ENCODE peak calls at places on chromosome 11, in four cellular contexts. One of them, this sample, is unnamed.

GRCh38 chr11:416757-417621 is 2.2 kb upstream of the SIGIRR start:
- DNase-seq in GM12865: peak
- DNase-seq in NCI-H1105: peak
- DNase-seq in stimulated activated CD4-positive, alpha-beta T cell treated with anti-CD3 and anti-CD28 coated beads, Interleukin-15, amount 100 ng/mL, for 1 hour: no peak
- DNase-seq in this sample: peak

GRCh38 chr11:68651208-68651984 is 32.9 kb upstream of the GAL start:
- DNase-seq in GM12865: no peak
- DNase-seq in NCI-H1105: no peak
- DNase-seq in stimulated activated CD4-positive, alpha-beta T cell treated with anti-CD3 and anti-CD28 coated beads, Interleukin-15, amount 100 ng/mL, for 1 hour: no peak
- DNase-seq in this sample: no peak

GRCh38 chr11:122207921-122208764 is 92.1 kb upstream of the BLID start:
- DNase-seq in GM12865: peak
- DNase-seq in NCI-H1105: no peak
- DNase-seq in stimulated activated CD4-positive, alpha-beta T cell treated with anti-CD3 and anti-CD28 coated beads, Interleukin-15, amount 100 ng/mL, for 1 hour: no peak
- DNase-seq in this sample: no peak

GRCh38 chr11:71190551-71190950 is 61.8 kb downstream of the SHANK2 start:
- DNase-seq in GM12865: no peak
- DNase-seq in NCI-H1105: no peak
- DNase-seq in stimulated activated CD4-positive, alpha-beta T cell treated with anti-CD3 and anti-CD28 coated beads, Interleukin-15, amount 100 ng/mL, for 1 hour: no peak
- DNase-seq in this sample: peak

GRCh38 chr11:107957109-107957588 is 28.9 kb downstream of the RAB39A start:
- DNase-seq in GM12865: peak
- DNase-seq in NCI-H1105: no peak
- DNase-seq in stimulated activated CD4-positive, alpha-beta T cell treated with anti-CD3 and anti-CD28 coated beads, Interleukin-15, amount 100 ng/mL, for 1 hour: no peak
- DNase-seq in this sample: no peak

GRCh38 chr11:40544162-40544561 is 915.3 kb downstream of the LRRC4C start:
- DNase-seq in GM12865: no peak
- DNase-seq in NCI-H1105: no peak
- DNase-seq in stimulated activated CD4-positive, alpha-beta T cell treated with anti-CD3 and anti-CD28 coated beads, Interleukin-15, amount 100 ng/mL, for 1 hour: no peak
- DNase-seq in this sample: no peak

GRCh38 chr11:97850726-97851125 is 1170.0 kb upstream of the CNTN5 start:
- DNase-seq in GM12865: no peak
- DNase-seq in NCI-H1105: no peak
- DNase-seq in stimulated activated CD4-positive, alpha-beta T cell treated with anti-CD3 and anti-CD28 coated beads, Interleukin-15, amount 100 ng/mL, for 1 hour: no peak
- DNase-seq in this sample: no peak

GRCh38 chr11:107970049-107970448 is 38.6 kb upstream of the CUL5 start:
- DNase-seq in GM12865: no peak
- DNase-seq in NCI-H1105: no peak
- DNase-seq in stimulated activated CD4-positive, alpha-beta T cell treated with anti-CD3 and anti-CD28 coated beads, Interleukin-15, amount 100 ng/mL, for 1 hour: no peak
- DNase-seq in this sample: no peak

GRCh38 chr11:96204721-96205459 is 138.1 kb downstream of the MAML2 start:
- DNase-seq in GM12865: no peak
- DNase-seq in NCI-H1105: peak
- DNase-seq in stimulated activated CD4-positive, alpha-beta T cell treated with anti-CD3 and anti-CD28 coated beads, Interleukin-15, amount 100 ng/mL, for 1 hour: no peak
- DNase-seq in this sample: no peak

GRCh38 chr11:104594228-104594958 is 303.9 kb downstream of the CASP12 start:
- DNase-seq in GM12865: no peak
- DNase-seq in NCI-H1105: no peak
- DNase-seq in stimulated activated CD4-positive, alpha-beta T cell treated with anti-CD3 and anti-CD28 coated beads, Interleukin-15, amount 100 ng/mL, for 1 hour: no peak
- DNase-seq in this sample: no peak

This sample was measured in upper lobe of right lung.